ENCODE peak calls at places on chromosomes 1 and 21, in seven cellular contexts. H, B, D, Z, R, N and M are unnamed samples.

GRCh38 chr1:6249732-6250689 is 6.0 kb downstream of the HES3 start:
- DNase-seq in H (no peak), B (no peak), D (no peak), Z (no peak), R (peak), N (no peak), M (no peak)

GRCh38 chr1:61887076-61887867 is 145.0 kb downstream of the PATJ start:
- DNase-seq in H (no peak), B (no peak), D (no peak), Z (no peak), R (no peak), N (no peak), M (no peak)

GRCh38 chr1:4166711-4167110 is 266.6 kb upstream of the C1orf174 start:
- DNase-seq in H (no peak), B (no peak), D (no peak), Z (no peak), R (no peak), N (no peak), M (no peak)

GRCh38 chr21:28269173-28269572 is 723.5 kb downstream of the LTN1 start:
- DNase-seq in H (no peak), B (no peak), D (no peak), Z (no peak), R (no peak), N (no peak), M (no peak)

GRCh38 chr1:6358757-6359567 is 34.6 kb downstream of the ACOT7 start:
- DNase-seq in H (no peak), B (no peak), D (no peak), Z (no peak), R (no peak), N (peak), M (peak)

GRCh38 chr1:119219711-119220110 is 79.3 kb upstream of the WARS2 start:
- DNase-seq in H (no peak), B (no peak), D (no peak), Z (no peak), R (no peak), N (no peak), M (no peak)

GRCh38 chr1:83959824-83960441 is 39.0 kb downstream of the TTLL7 start:
- DNase-seq in H (no peak), B (peak), D (no peak), Z (no peak), R (no peak), N (no peak), M (no peak)

GRCh38 chr21:34227386-34227852 is 136.4 kb upstream of the KCNE2 start:
- DNase-seq in H (no peak), B (peak), D (no peak), Z (no peak), R (no peak), N (no peak), M (no peak)

GRCh38 chr1:158951956-158952355 is 20.6 kb downstream of the PYHIN1 start:
- DNase-seq in H (no peak), B (no peak), D (no peak), Z (no peak), R (no peak), N (no peak), M (no peak)

GRCh38 chr1:86741947-86742572 is 37.7 kb downstream of the SH3GLB1 start:
- DNase-seq in H (peak), B (peak), D (no peak), Z (no peak), R (no peak), N (no peak), M (no peak)

GRCh38 chr1:87513971-87514660 is 185.4 kb downstream of the LMO4 start:
- DNase-seq in H (no peak), B (no peak), D (no peak), Z (no peak), R (no peak), N (no peak), M (no peak)